ENCODE peak calls at places on chromosomes 11 and 22, in six cellular contexts. One of them, this sample, is unnamed.

GRCh38 chr22:26394787-26395186 is 34.3 kb upstream of the ASPHD2 start:
- DNase-seq in GM23338: peak; percentile 66
- DNase-seq in GM23248: no peak
- DNase-seq in mesenchymal stem cell: no peak
- DNase-seq in esophagus muscularis mucosa: no peak
- DNase-seq in dorsolateral prefrontal cortex: no peak
- DNase-seq in this sample: no peak

GRCh38 chr11:130103296-130103814 is 33.7 kb downstream of the APLP2 start:
- DNase-seq in GM23338: no peak
- DNase-seq in GM23248: peak; percentile 90
- DNase-seq in mesenchymal stem cell: peak; percentile 96
- DNase-seq in esophagus muscularis mucosa: no peak
- DNase-seq in dorsolateral prefrontal cortex: no peak
- DNase-seq in this sample: peak; percentile 98

GRCh38 chr11:2701230-2701629 is 1.4 kb upstream of the KCNQ1OT1 start:
- DNase-seq in GM23338: no peak
- DNase-seq in GM23248: peak; percentile 32
- DNase-seq in mesenchymal stem cell: no peak
- DNase-seq in esophagus muscularis mucosa: no peak
- DNase-seq in dorsolateral prefrontal cortex: peak; percentile 47
- DNase-seq in this sample: no peak

GRCh38 chr22:50396751-50397370 is 53.7 kb downstream of the PPP6R2 start:
- DNase-seq in GM23338: no peak
- DNase-seq in GM23248: peak; percentile 10
- DNase-seq in mesenchymal stem cell: peak; percentile 57
- DNase-seq in esophagus muscularis mucosa: no peak
- DNase-seq in dorsolateral prefrontal cortex: no peak
- DNase-seq in this sample: no peak

GRCh38 chr11:13834463-13834862 is 128.1 kb upstream of the SPON1 start:
- DNase-seq in GM23338: peak; percentile 80
- DNase-seq in GM23248: no peak
- DNase-seq in mesenchymal stem cell: no peak
- DNase-seq in esophagus muscularis mucosa: no peak
- DNase-seq in dorsolateral prefrontal cortex: no peak
- DNase-seq in this sample: no peak

GRCh38 chr11:65522640-65523322 is 2.1 kb upstream of the SCYL1 start:
- DNase-seq in GM23338: no peak
- DNase-seq in GM23248: no peak
- DNase-seq in mesenchymal stem cell: peak; percentile 62
- DNase-seq in esophagus muscularis mucosa: no peak
- DNase-seq in dorsolateral prefrontal cortex: peak; percentile 39
- DNase-seq in this sample: no peak

GRCh38 chr11:15113381-15113780 is 1.3 kb upstream of the INSC start:
- DNase-seq in GM23338: no peak
- DNase-seq in GM23248: no peak
- DNase-seq in mesenchymal stem cell: no peak
- DNase-seq in esophagus muscularis mucosa: peak; percentile 86
- DNase-seq in dorsolateral prefrontal cortex: no peak
- DNase-seq in this sample: no peak

GRCh38 chr11:12602421-12602820 is 71.8 kb upstream of the TEAD1 start:
- DNase-seq in GM23338: no peak
- DNase-seq in GM23248: peak; percentile 37
- DNase-seq in mesenchymal stem cell: peak; percentile 18
- DNase-seq in esophagus muscularis mucosa: no peak
- DNase-seq in dorsolateral prefrontal cortex: no peak
- DNase-seq in this sample: no peak

GRCh38 chr11:82995276-82995675 is 76.4 kb downstream of the RAB30 start:
- DNase-seq in GM23338: no peak
- DNase-seq in GM23248: no peak
- DNase-seq in mesenchymal stem cell: no peak
- DNase-seq in esophagus muscularis mucosa: no peak
- DNase-seq in dorsolateral prefrontal cortex: no peak
- DNase-seq in this sample: no peak

GRCh38 chr22:49049691-49050090 is 778.0 kb downstream of the BRD1 start:
- DNase-seq in GM23338: no peak
- DNase-seq in GM23248: no peak
- DNase-seq in mesenchymal stem cell: no peak
- DNase-seq in esophagus muscularis mucosa: no peak
- DNase-seq in dorsolateral prefrontal cortex: no peak
- DNase-seq in this sample: no peak

GRCh38 chr11:119254239-119254638 is 48.1 kb downstream of the CBL start:
- DNase-seq in GM23338: no peak
- DNase-seq in GM23248: no peak
- DNase-seq in mesenchymal stem cell: no peak
- DNase-seq in esophagus muscularis mucosa: no peak
- DNase-seq in dorsolateral prefrontal cortex: no peak
- DNase-seq in this sample: no peak

GRCh38 chr22:20243176-20243544 is 25.0 kb downstream of the RTN4R start:
- DNase-seq in GM23338: no peak
- DNase-seq in GM23248: no peak
- DNase-seq in mesenchymal stem cell: no peak
- DNase-seq in esophagus muscularis mucosa: no peak
- DNase-seq in dorsolateral prefrontal cortex: no peak
- DNase-seq in this sample: no peak

GRCh38 chr11:12182650-12183511 is 72.5 kb downstream of the MICAL2 start:
- DNase-seq in GM23338: no peak
- DNase-seq in GM23248: peak; percentile 98
- DNase-seq in mesenchymal stem cell: peak; percentile 91
- DNase-seq in esophagus muscularis mucosa: no peak
- DNase-seq in dorsolateral prefrontal cortex: no peak
- DNase-seq in this sample: peak; percentile 94

GRCh38 chr11:113553905-113554304 is 78.7 kb upstream of the DRD2 start:
- DNase-seq in GM23338: peak; percentile 23
- DNase-seq in GM23248: peak; percentile 12
- DNase-seq in mesenchymal stem cell: no peak
- DNase-seq in esophagus muscularis mucosa: no peak
- DNase-seq in dorsolateral prefrontal cortex: no peak
- DNase-seq in this sample: no peak

DNA sequence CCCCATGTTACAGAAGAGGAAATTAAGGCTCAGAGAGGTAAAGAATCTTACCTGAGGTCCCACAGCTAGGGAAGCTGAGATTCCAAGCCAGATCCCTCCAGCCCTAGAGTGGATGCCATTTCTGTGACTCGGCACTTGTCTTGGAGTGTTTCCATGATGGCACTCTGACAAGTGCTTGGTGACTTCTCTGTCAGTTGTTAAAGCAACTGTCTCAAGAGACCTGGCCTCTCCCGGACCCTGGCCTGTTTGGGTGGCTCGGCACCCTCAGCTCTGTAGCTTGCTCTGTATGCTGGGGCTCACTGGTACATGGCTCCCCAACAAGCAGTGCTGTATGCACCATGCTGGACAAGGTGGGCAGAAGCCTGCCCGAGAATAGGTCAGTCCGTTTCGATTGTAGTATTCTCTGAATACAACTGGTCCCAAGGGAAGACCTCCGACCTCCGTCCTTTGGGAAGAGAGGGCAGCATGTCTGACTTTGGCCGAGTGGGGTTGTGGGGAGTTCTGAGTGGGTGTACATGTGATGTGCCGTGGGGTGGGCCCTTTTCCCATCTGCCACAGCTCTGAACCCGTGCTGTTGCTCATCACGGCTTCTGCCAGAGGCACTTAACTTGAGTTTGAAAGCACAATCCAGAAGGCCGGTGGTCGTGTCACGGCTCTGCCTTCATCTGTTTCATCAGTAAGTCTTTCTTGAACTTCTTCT is 12.4 kb downstream of the ACO2 start:
- DNase-seq in GM23338: no peak
- DNase-seq in GM23248: peak; percentile 58
- DNase-seq in mesenchymal stem cell: no peak
- DNase-seq in esophagus muscularis mucosa: no peak
- DNase-seq in dorsolateral prefrontal cortex: peak; percentile 56
- DNase-seq in this sample: no peak
- H3K4me3 ChIP-seq in GM23338: peak overlapping the region; percentile 9
- H3K4me3 ChIP-seq in GM23248: no peak overlapping the region
- H3K4me3 ChIP-seq in mesenchymal stem cell: no peak overlapping the region
- H3K4me3 ChIP-seq in esophagus muscularis mucosa: no peak overlapping the region
- H3K4me3 ChIP-seq in dorsolateral prefrontal cortex: no peak overlapping the region
- H3K4me3 ChIP-seq in this sample: no peak overlapping the region

DNA sequence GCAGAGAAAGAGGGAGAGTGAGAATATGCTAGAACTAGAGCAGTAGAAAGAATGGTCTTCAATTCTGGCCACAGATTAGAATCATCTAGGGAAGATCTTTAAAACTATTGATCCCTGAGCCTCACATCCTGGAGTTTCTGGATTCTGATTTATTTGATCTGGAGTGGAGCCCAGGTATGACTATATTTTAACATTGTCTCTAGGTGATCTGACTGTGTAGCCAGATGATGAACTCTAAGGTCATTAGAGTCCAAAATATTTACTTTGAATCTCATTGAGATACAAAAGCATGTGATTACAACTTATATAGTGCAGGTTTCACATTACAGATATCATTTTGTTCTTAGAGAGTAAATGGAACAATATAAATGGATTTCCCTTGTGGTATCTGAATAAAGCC is 79.7 kb downstream of the FDX1 start:
- DNase-seq in GM23338: no peak
- DNase-seq in GM23248: no peak
- DNase-seq in mesenchymal stem cell: no peak
- DNase-seq in esophagus muscularis mucosa: no peak
- DNase-seq in dorsolateral prefrontal cortex: no peak
- DNase-seq in this sample: no peak
- H3K4me3 ChIP-seq in GM23338: no peak overlapping the region
- H3K4me3 ChIP-seq in GM23248: no peak overlapping the region
- H3K4me3 ChIP-seq in mesenchymal stem cell: no peak overlapping the region
- H3K4me3 ChIP-seq in esophagus muscularis mucosa: no peak overlapping the region
- H3K4me3 ChIP-seq in dorsolateral prefrontal cortex: no peak overlapping the region
- H3K4me3 ChIP-seq in this sample: no peak overlapping the region

GRCh38 chr11:60972182-60973030 is 926 bp downstream of the CD6 start:
- DNase-seq in GM23338: no peak
- DNase-seq in GM23248: no peak
- DNase-seq in mesenchymal stem cell: no peak
- DNase-seq in esophagus muscularis mucosa: no peak
- DNase-seq in dorsolateral prefrontal cortex: no peak
- DNase-seq in this sample: no peak
- H3K4me3 ChIP-seq in GM23338: no peak overlapping the region
- H3K4me3 ChIP-seq in GM23248: no peak overlapping the region
- H3K4me3 ChIP-seq in mesenchymal stem cell: no peak overlapping the region
- H3K4me3 ChIP-seq in esophagus muscularis mucosa: no peak overlapping the region
- H3K4me3 ChIP-seq in dorsolateral prefrontal cortex: no peak overlapping the region
- H3K4me3 ChIP-seq in this sample: no peak overlapping the region

DNA sequence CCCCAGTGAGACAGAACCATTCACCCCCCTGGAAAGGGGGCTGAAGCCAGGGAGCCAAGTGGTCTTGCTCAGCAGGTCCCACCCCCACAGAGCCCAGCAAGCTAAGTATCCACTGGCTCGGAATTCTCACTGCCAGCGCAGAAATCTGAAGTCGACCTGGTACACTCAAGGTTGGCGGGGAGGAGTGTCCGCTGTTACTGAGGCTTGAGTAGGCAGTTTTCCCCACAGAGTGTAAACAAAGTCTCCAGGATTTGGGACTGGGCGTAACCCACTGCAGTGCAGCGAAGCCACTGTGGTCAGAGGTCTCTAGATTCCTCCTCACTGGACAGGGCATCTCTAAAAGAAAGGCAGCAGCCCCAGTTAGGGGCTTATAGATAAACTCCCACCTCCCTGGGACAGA is 10.0 kb downstream of the PATE1 start:
- DNase-seq in GM23338: no peak
- DNase-seq in GM23248: no peak
- DNase-seq in mesenchymal stem cell: no peak
- DNase-seq in esophagus muscularis mucosa: no peak
- DNase-seq in dorsolateral prefrontal cortex: no peak
- DNase-seq in this sample: no peak
- H3K4me3 ChIP-seq in GM23338: no peak overlapping the region
- H3K4me3 ChIP-seq in GM23248: no peak overlapping the region
- H3K4me3 ChIP-seq in mesenchymal stem cell: no peak overlapping the region
- H3K4me3 ChIP-seq in esophagus muscularis mucosa: no peak overlapping the region
- H3K4me3 ChIP-seq in dorsolateral prefrontal cortex: no peak overlapping the region
- H3K4me3 ChIP-seq in this sample: no peak overlapping the region

This sample was measured in choroid plexus epithelial cell.